ENCODE peak calls at places on chromosomes 5 and 9, in six cellular contexts. R, X, T, P, G and D are unnamed samples.

GRCh38 chr5:142978726-142979125 is 208.5 kb downstream of the ARHGAP26 start:
- DNase-seq in R (peak; percentile 63), X (no peak), T (no peak), P (no peak), G (no peak), D (no peak)

GRCh38 chr9:1875921-1876448 is 139.2 kb upstream of the SMARCA2 start:
- DNase-seq in P (no peak), X (no peak), T (no peak), R (no peak), G (no peak), D (no peak)

GRCh38 chr5:181028032-181028819 is 11.8 kb upstream of the BTNL9 start:
- DNase-seq in P (peak; percentile 90), X (no peak), T (no peak), R (no peak), G (no peak), D (no peak)

GRCh38 chr9:109307380-109308240 is 13.2 kb downstream of the EPB41L4B start:
- DNase-seq in R (no peak), X (no peak), T (no peak), P (no peak), G (no peak), D (no peak)

GRCh38 chr5:144460608-144461007 is 289.9 kb downstream of the KCTD16 start:
- DNase-seq in P (no peak), G (no peak), T (no peak), R (no peak), X (no peak), D (no peak)

GRCh38 chr5:38446029-38446522 is 110.4 kb downstream of the LIFR start:
- DNase-seq in P (no peak), X (no peak), G (no peak), R (no peak), T (no peak), D (no peak)

GRCh38 chr5:65113766-65114165 is 345.0 kb downstream of the CWC27 start:
- DNase-seq in T (no peak), X (no peak), G (no peak), R (peak; percentile 26), P (no peak), D (no peak)

GRCh38 chr5:40681351-40682311 is 1.9 kb downstream of the PTGER4 start:
- DNase-seq in G (no peak), X (no peak), P (no peak), T (peak; percentile 22), R (peak; percentile 31), D (peak; percentile 37)

GRCh38 chr5:134073404-134073803 is 41.1 kb upstream of the TCF7 start:
- DNase-seq in G (no peak), T (no peak), R (peak; percentile 29), X (no peak), P (no peak), D (no peak)

GRCh38 chr9:75418518-75418917 is 330.2 kb downstream of the OSTF1 start:
- DNase-seq in R (no peak), X (no peak), P (no peak), G (no peak), T (no peak), D (no peak)

GRCh38 chr5:14397717-14398116 is 183.9 kb upstream of the OTULINL start:
- DNase-seq in T (no peak), G (no peak), R (peak; percentile 93), X (no peak), P (no peak), D (no peak)

GRCh38 chr9:15370496-15371464 is 51.9 kb upstream of the SNAPC3 start:
- DNase-seq in T (no peak), P (no peak), X (no peak), R (peak; percentile 30), G (no peak), D (no peak)

GRCh38 chr9:76223749-76224340 is 170.4 kb downstream of the RFK start:
- DNase-seq in P (no peak), T (no peak), G (no peak), R (peak; percentile 17), X (no peak), D (no peak)

GRCh38 chr5:3359642-3360041 is 236.0 kb upstream of the IRX1 start:
- DNase-seq in R (no peak), X (no peak), T (no peak), G (no peak), P (no peak), D (no peak)

GRCh38 chr5:92641031-92641962 is 939.7 kb downstream of the NR2F1-AS1 start:
- DNase-seq in R (peak; percentile 82), T (no peak), X (no peak), G (peak; percentile 7), P (peak; percentile 52), D (no peak)

GRCh38 chr9:95148121-95148520 is 169.4 kb downstream of the FANCC start:
- DNase-seq in R (no peak), X (no peak), T (no peak), P (no peak), G (no peak), D (no peak)

GRCh38 chr9:136713555-136713949 is 1.2 kb downstream of the DIPK1B start:
- DNase-seq in X (no peak), T (no peak), P (no peak), R (no peak), G (no peak), D (no peak)

GRCh38 chr5:133715622-133716021 is 103.3 kb upstream of the FSTL4 start:
- DNase-seq in R (no peak), P (no peak), X (no peak), T (no peak), G (no peak), D (no peak)

DNA sequence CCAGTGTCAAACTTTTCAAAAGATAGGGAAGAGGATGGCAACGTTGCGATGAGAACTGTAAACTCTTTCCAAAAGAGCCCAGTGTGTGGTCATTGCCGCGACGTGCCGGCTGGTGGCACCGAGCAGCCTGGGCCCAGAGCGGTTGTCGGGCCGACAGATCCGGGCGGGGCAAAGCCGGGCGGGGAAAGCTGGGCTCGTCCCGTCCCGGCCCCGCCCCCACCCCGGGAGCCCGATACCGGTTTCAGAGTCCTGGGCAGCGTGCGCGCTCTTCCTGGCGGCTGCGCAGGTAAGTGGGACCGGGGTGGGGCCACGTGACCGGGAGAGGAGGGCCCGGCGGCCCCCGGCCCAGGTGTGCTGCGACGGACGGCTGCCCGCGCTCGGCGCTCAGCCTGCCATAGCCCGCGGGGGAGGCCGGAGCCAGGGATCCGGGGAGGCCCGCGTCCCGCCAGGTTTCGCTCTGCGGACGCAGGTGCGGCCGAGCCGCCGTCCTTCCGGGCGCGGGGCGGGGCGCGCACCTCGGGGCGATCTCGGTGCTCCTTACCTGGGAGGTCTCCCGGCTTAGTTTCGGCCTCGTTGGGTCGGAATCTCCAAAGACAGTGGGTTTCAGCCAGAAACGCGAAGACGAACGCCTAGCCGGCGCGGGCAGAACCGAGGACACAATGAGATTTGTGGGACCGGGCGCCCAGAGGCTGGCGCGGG is at the start of gene MARVELD2:
- DNase-seq in R (peak; percentile 54), T (peak; percentile 9), X (peak; percentile 61), P (peak; percentile 77), G (peak; percentile 33), D (peak; percentile 15)
- TF ChIP-seq CTCF in R (peak; percentile 52), T (no peak), X (no peak), P (peak; percentile 28), G (no peak), D (no peak)

GRCh38 chr5:170907758-170908157 is 45.9 kb downstream of the RANBP17 start:
- DNase-seq in G (no peak), R (peak; percentile 84), P (peak; percentile 10), T (no peak), X (no peak), D (no peak)
- TF ChIP-seq CTCF in G (no peak), R (no peak), P (no peak), T (no peak), X (no peak), D (no peak)

DNA sequence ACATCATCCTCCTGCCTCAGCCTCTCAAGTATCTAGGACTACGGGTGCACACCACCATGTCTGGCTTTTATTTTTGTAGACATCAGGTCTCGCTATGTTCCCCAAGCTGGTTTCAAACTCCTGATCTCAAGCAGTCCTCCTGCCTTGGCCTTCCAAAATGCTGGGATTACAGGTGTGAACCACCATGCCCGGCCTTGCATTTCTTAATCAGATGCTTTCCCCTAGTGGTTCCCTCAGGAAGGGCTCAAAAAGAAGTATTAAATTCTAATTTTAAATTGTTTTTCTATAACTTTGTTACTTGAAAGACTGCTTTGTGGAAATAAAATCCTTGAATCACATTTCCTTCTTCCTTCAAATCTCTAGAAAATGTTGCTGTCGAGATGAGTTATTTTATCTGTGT is 79.5 kb upstream of the ROR2 start:
- DNase-seq in G (no peak), T (no peak), X (no peak), R (no peak), P (no peak), D (no peak)
- TF ChIP-seq CTCF in G (no peak), T (no peak), X (peak; percentile 39), R (peak; percentile 19), P (peak; percentile 16), D (no peak)

GRCh38 chr5:176630681-176631222 is 277 bp downstream of the EIF4E1B start:
- DNase-seq in P (no peak), R (no peak), X (no peak), G (no peak), T (no peak), D (no peak)

GRCh38 chr5:176631383-176631970 is 1.0 kb downstream of the EIF4E1B start:
- DNase-seq in X (no peak), T (no peak), P (no peak), G (no peak), R (no peak), D (no peak)

GRCh38 chr5:176628406-176629228 is 1.7 kb downstream of the SNCB start:
- DNase-seq in T (no peak), G (no peak), X (no peak), R (no peak), P (no peak), D (no peak)

GRCh38 chr5:176629317-176629852 is 949 bp downstream of the SNCB start:
- DNase-seq in P (no peak), R (no peak), X (no peak), G (no peak), T (no peak), D (no peak)

DNA sequence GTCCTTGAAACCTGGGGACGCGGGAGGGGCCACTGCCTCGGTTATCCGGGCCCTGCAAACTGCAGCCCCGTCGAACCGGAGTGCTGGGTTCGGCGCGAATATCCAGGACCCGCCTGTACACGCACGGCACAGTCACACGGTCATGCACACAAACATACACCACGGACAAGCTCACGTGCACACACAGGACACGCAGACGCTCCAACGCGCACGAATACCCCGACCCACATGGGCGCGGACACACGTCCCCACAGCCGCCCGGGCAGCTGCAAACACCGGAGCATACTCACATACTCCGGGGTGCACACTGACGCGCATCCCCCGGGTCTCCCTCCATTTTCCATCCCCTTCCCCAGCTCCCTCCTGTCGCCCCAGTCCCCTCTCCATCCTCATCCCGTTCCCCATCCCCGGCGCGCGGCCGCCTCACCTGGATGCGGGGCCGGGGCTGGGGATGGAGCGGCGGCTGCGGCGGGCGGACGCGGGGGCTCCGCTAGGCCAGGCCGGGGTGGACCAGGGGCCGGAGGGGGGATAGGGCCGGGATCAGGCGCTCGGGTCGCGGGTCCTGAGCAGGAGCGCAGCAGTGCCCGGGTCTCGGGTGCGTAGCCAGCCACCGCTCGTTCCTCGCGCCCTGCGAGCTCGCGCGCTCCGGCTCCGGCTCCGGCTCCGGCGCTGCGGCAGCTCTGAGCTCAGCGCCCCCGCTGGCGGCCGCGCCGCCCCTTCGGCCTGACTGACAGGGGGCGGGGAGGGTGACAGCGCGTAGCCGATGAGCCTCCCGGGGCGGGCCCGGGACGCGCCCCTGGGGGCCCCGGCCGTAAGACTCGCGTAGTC is at the start of the genes EIF4E1B and SNCB:
- DNase-seq in R (peak; percentile 50), P (no peak), T (peak; percentile 31), G (no peak), X (no peak), D (peak; percentile 33)
- TF ChIP-seq CTCF in R (no peak), P (no peak), T (no peak), G (no peak), X (no peak), D (no peak)